ENCODE peak calls at places on chromosomes 11 and 22, in ten cellular contexts. One of them, this sample, is unnamed.

GRCh38 chr22:43941449-43941848 is 13.8 kb upstream of the SAMM50 start:
- DNase-seq in right lobe of liver: no peak
- DNase-seq in suprapubic skin: no peak
- DNase-seq in MM.1S: no peak
- DNase-seq in SK-N-SH: no peak
- DNase-seq in choroid plexus epithelial cell: no peak
- DNase-seq in tibial nerve: no peak
- DNase-seq in HFF-Myc: no peak
- DNase-seq in adipocyte: no peak
- DNase-seq in HCT116: no peak
- DNase-seq in this sample: no peak

GRCh38 chr11:94885581-94885980 is 87.8 kb downstream of the CWC15 start:
- DNase-seq in right lobe of liver: no peak
- DNase-seq in suprapubic skin: no peak
- DNase-seq in MM.1S: no peak
- DNase-seq in SK-N-SH: no peak
- DNase-seq in choroid plexus epithelial cell: no peak
- DNase-seq in tibial nerve: no peak
- DNase-seq in HFF-Myc: no peak
- DNase-seq in adipocyte: no peak
- DNase-seq in HCT116: no peak
- DNase-seq in this sample: no peak

GRCh38 chr11:108796551-108796950 is 131.7 kb downstream of the DDX10 start:
- DNase-seq in right lobe of liver: no peak
- DNase-seq in suprapubic skin: no peak
- DNase-seq in MM.1S: no peak
- DNase-seq in SK-N-SH: no peak
- DNase-seq in choroid plexus epithelial cell: no peak
- DNase-seq in tibial nerve: no peak
- DNase-seq in HFF-Myc: no peak
- DNase-seq in adipocyte: no peak
- DNase-seq in HCT116: no peak
- DNase-seq in this sample: no peak

GRCh38 chr22:20885557-20886323 is 26.9 kb downstream of the SNAP29 start:
- DNase-seq in right lobe of liver: peak
- DNase-seq in suprapubic skin: peak
- DNase-seq in MM.1S: peak
- DNase-seq in SK-N-SH: peak
- DNase-seq in choroid plexus epithelial cell: peak
- DNase-seq in tibial nerve: peak
- DNase-seq in HFF-Myc: peak
- DNase-seq in adipocyte: peak
- DNase-seq in HCT116: peak
- DNase-seq in this sample: peak

GRCh38 chr11:46353706-46354105 is 6.4 kb downstream of the DGKZ start:
- DNase-seq in right lobe of liver: no peak
- DNase-seq in suprapubic skin: no peak
- DNase-seq in MM.1S: no peak
- DNase-seq in SK-N-SH: no peak
- DNase-seq in choroid plexus epithelial cell: no peak
- DNase-seq in tibial nerve: no peak
- DNase-seq in HFF-Myc: no peak
- DNase-seq in adipocyte: no peak
- DNase-seq in HCT116: no peak
- DNase-seq in this sample: peak

GRCh38 chr22:31230871-31231621 is 18.9 kb downstream of the LIMK2 start:
- DNase-seq in right lobe of liver: peak
- DNase-seq in suprapubic skin: no peak
- DNase-seq in MM.1S: peak
- DNase-seq in SK-N-SH: peak
- DNase-seq in choroid plexus epithelial cell: peak
- DNase-seq in tibial nerve: no peak
- DNase-seq in HFF-Myc: no peak
- DNase-seq in adipocyte: peak
- DNase-seq in HCT116: no peak
- DNase-seq in this sample: peak

GRCh38 chr11:60348116-60348515 is 21.1 kb downstream of the MS4A6E start:
- DNase-seq in right lobe of liver: no peak
- DNase-seq in suprapubic skin: no peak
- DNase-seq in MM.1S: no peak
- DNase-seq in SK-N-SH: no peak
- DNase-seq in choroid plexus epithelial cell: no peak
- DNase-seq in tibial nerve: no peak
- DNase-seq in HFF-Myc: no peak
- DNase-seq in adipocyte: no peak
- DNase-seq in HCT116: no peak
- DNase-seq in this sample: no peak

GRCh38 chr11:16081756-16082531 is 274.4 kb downstream of the SOX6 start:
- DNase-seq in right lobe of liver: no peak
- DNase-seq in suprapubic skin: no peak
- DNase-seq in MM.1S: no peak
- DNase-seq in SK-N-SH: peak
- DNase-seq in choroid plexus epithelial cell: no peak
- DNase-seq in tibial nerve: no peak
- DNase-seq in HFF-Myc: no peak
- DNase-seq in adipocyte: no peak
- DNase-seq in HCT116: no peak
- DNase-seq in this sample: no peak

GRCh38 chr11:36488096-36488495 is 22.0 kb downstream of the TRAF6 start:
- DNase-seq in right lobe of liver: no peak
- DNase-seq in suprapubic skin: no peak
- DNase-seq in MM.1S: peak
- DNase-seq in SK-N-SH: no peak
- DNase-seq in choroid plexus epithelial cell: no peak
- DNase-seq in tibial nerve: no peak
- DNase-seq in HFF-Myc: no peak
- DNase-seq in adipocyte: no peak
- DNase-seq in HCT116: no peak
- DNase-seq in this sample: no peak

GRCh38 chr11:3159296-3160190 is 5.6 kb downstream of the OSBPL5 start:
- DNase-seq in right lobe of liver: no peak
- DNase-seq in suprapubic skin: peak
- DNase-seq in MM.1S: no peak
- DNase-seq in SK-N-SH: no peak
- DNase-seq in choroid plexus epithelial cell: peak
- DNase-seq in tibial nerve: peak
- DNase-seq in HFF-Myc: no peak
- DNase-seq in adipocyte: no peak
- DNase-seq in HCT116: no peak
- DNase-seq in this sample: peak

GRCh38 chr11:72072348-72072747 is 8.0 kb downstream of the NUMA1 start:
- DNase-seq in right lobe of liver: no peak
- DNase-seq in suprapubic skin: no peak
- DNase-seq in MM.1S: peak
- DNase-seq in SK-N-SH: no peak
- DNase-seq in choroid plexus epithelial cell: peak
- DNase-seq in tibial nerve: no peak
- DNase-seq in HFF-Myc: peak
- DNase-seq in adipocyte: peak
- DNase-seq in HCT116: peak
- DNase-seq in this sample: no peak

GRCh38 chr11:64902102-64902900 is 14.7 kb downstream of the ATG2A start:
- DNase-seq in right lobe of liver: no peak
- DNase-seq in suprapubic skin: no peak
- DNase-seq in MM.1S: no peak
- DNase-seq in SK-N-SH: no peak
- DNase-seq in choroid plexus epithelial cell: no peak
- DNase-seq in tibial nerve: no peak
- DNase-seq in HFF-Myc: no peak
- DNase-seq in adipocyte: no peak
- DNase-seq in HCT116: no peak
- DNase-seq in this sample: no peak

GRCh38 chr11:59669611-59670009 is 773 bp upstream of the PATL1 start:
- DNase-seq in right lobe of liver: peak
- DNase-seq in suprapubic skin: peak
- DNase-seq in MM.1S: no peak
- DNase-seq in SK-N-SH: no peak
- DNase-seq in choroid plexus epithelial cell: peak
- DNase-seq in tibial nerve: no peak
- DNase-seq in HFF-Myc: no peak
- DNase-seq in adipocyte: peak
- DNase-seq in HCT116: no peak
- DNase-seq in this sample: peak

GRCh38 chr11:109971184-109971523 is 122.0 kb upstream of the ZC3H12C start:
- DNase-seq in right lobe of liver: no peak
- DNase-seq in suprapubic skin: no peak
- DNase-seq in MM.1S: no peak
- DNase-seq in SK-N-SH: no peak
- DNase-seq in choroid plexus epithelial cell: peak
- DNase-seq in tibial nerve: no peak
- DNase-seq in HFF-Myc: peak
- DNase-seq in adipocyte: peak
- DNase-seq in HCT116: no peak
- DNase-seq in this sample: no peak

GRCh38 chr11:62858201-62858600 is 18.8 kb upstream of the WDR74 start:
- DNase-seq in right lobe of liver: no peak
- DNase-seq in suprapubic skin: no peak
- DNase-seq in MM.1S: no peak
- DNase-seq in SK-N-SH: no peak
- DNase-seq in choroid plexus epithelial cell: no peak
- DNase-seq in tibial nerve: no peak
- DNase-seq in HFF-Myc: no peak
- DNase-seq in adipocyte: no peak
- DNase-seq in HCT116: no peak
- DNase-seq in this sample: no peak
- H3K4me3 ChIP-seq in right lobe of liver: no peak
- H3K4me3 ChIP-seq in suprapubic skin: no peak
- H3K4me3 ChIP-seq in MM.1S: no peak
- H3K4me3 ChIP-seq in SK-N-SH: no peak
- H3K4me3 ChIP-seq in choroid plexus epithelial cell: no peak
- H3K4me3 ChIP-seq in tibial nerve: no peak
- H3K4me3 ChIP-seq in HFF-Myc: peak
- H3K4me3 ChIP-seq in adipocyte: no peak
- H3K4me3 ChIP-seq in HCT116: peak
- H3K4me3 ChIP-seq in this sample: no peak

DNA sequence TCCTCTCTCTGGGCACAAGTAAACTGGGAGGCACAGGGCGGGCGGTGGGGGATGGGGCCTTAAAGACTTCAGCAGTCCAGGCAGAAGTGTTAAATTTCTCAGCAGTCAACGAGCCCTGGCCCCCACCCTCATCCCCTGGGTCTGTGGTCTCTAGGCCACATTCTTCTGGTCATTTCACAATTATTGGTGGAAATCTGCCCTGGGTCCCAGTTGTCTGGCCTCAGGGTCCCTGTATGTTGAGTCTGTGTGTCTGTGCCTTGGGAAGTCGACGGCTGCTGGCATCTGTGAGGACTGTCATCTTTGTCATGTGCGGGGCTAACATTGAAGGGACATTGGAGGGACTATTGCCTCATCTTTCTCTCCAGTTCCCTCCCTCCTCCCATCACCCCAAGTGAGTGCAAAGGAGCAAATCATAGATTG is 1.7 kb downstream of the TSPAN18 start:
- DNase-seq in right lobe of liver: no peak
- DNase-seq in suprapubic skin: peak
- DNase-seq in MM.1S: no peak
- DNase-seq in SK-N-SH: peak
- DNase-seq in choroid plexus epithelial cell: no peak
- DNase-seq in tibial nerve: no peak
- DNase-seq in HFF-Myc: no peak
- DNase-seq in adipocyte: no peak
- DNase-seq in HCT116: no peak
- DNase-seq in this sample: no peak
- H3K4me3 ChIP-seq in right lobe of liver: no peak
- H3K4me3 ChIP-seq in suprapubic skin: peak
- H3K4me3 ChIP-seq in MM.1S: no peak
- H3K4me3 ChIP-seq in SK-N-SH: no peak
- H3K4me3 ChIP-seq in choroid plexus epithelial cell: no peak
- H3K4me3 ChIP-seq in tibial nerve: no peak
- H3K4me3 ChIP-seq in HFF-Myc: no peak
- H3K4me3 ChIP-seq in adipocyte: no peak
- H3K4me3 ChIP-seq in HCT116: peak
- H3K4me3 ChIP-seq in this sample: peak

GRCh38 chr11:9678576-9678975 is 14.7 kb downstream of the SWAP70 start:
- DNase-seq in right lobe of liver: no peak
- DNase-seq in suprapubic skin: no peak
- DNase-seq in MM.1S: no peak
- DNase-seq in SK-N-SH: no peak
- DNase-seq in choroid plexus epithelial cell: no peak
- DNase-seq in tibial nerve: no peak
- DNase-seq in HFF-Myc: no peak
- DNase-seq in adipocyte: no peak
- DNase-seq in HCT116: no peak
- DNase-seq in this sample: no peak

GRCh38 chr11:9672288-9672916 is 8.5 kb downstream of the SWAP70 start:
- DNase-seq in right lobe of liver: no peak
- DNase-seq in suprapubic skin: no peak
- DNase-seq in MM.1S: no peak
- DNase-seq in SK-N-SH: no peak
- DNase-seq in choroid plexus epithelial cell: no peak
- DNase-seq in tibial nerve: no peak
- DNase-seq in HFF-Myc: no peak
- DNase-seq in adipocyte: no peak
- DNase-seq in HCT116: no peak
- DNase-seq in this sample: no peak

GRCh38 chr11:9677951-9678350 is 14.1 kb downstream of the SWAP70 start:
- DNase-seq in right lobe of liver: no peak
- DNase-seq in suprapubic skin: no peak
- DNase-seq in MM.1S: no peak
- DNase-seq in SK-N-SH: no peak
- DNase-seq in choroid plexus epithelial cell: no peak
- DNase-seq in tibial nerve: no peak
- DNase-seq in HFF-Myc: no peak
- DNase-seq in adipocyte: no peak
- DNase-seq in HCT116: no peak
- DNase-seq in this sample: no peak

GRCh38 chr11:9672918-9673317 is 9.0 kb downstream of the SWAP70 start:
- DNase-seq in right lobe of liver: no peak
- DNase-seq in suprapubic skin: no peak
- DNase-seq in MM.1S: no peak
- DNase-seq in SK-N-SH: no peak
- DNase-seq in choroid plexus epithelial cell: no peak
- DNase-seq in tibial nerve: no peak
- DNase-seq in HFF-Myc: no peak
- DNase-seq in adipocyte: no peak
- DNase-seq in HCT116: no peak
- DNase-seq in this sample: no peak

GRCh38 chr11:9675691-9676090 is 11.8 kb downstream of the SWAP70 start:
- DNase-seq in right lobe of liver: no peak
- DNase-seq in suprapubic skin: no peak
- DNase-seq in MM.1S: no peak
- DNase-seq in SK-N-SH: no peak
- DNase-seq in choroid plexus epithelial cell: no peak
- DNase-seq in tibial nerve: no peak
- DNase-seq in HFF-Myc: no peak
- DNase-seq in adipocyte: no peak
- DNase-seq in HCT116: no peak
- DNase-seq in this sample: no peak
- H3K4me3 ChIP-seq in right lobe of liver: no peak
- H3K4me3 ChIP-seq in suprapubic skin: no peak
- H3K4me3 ChIP-seq in MM.1S: no peak
- H3K4me3 ChIP-seq in SK-N-SH: no peak
- H3K4me3 ChIP-seq in choroid plexus epithelial cell: no peak
- H3K4me3 ChIP-seq in tibial nerve: no peak
- H3K4me3 ChIP-seq in HFF-Myc: no peak
- H3K4me3 ChIP-seq in adipocyte: no peak
- H3K4me3 ChIP-seq in HCT116: no peak
- H3K4me3 ChIP-seq in this sample: no peak

DNA sequence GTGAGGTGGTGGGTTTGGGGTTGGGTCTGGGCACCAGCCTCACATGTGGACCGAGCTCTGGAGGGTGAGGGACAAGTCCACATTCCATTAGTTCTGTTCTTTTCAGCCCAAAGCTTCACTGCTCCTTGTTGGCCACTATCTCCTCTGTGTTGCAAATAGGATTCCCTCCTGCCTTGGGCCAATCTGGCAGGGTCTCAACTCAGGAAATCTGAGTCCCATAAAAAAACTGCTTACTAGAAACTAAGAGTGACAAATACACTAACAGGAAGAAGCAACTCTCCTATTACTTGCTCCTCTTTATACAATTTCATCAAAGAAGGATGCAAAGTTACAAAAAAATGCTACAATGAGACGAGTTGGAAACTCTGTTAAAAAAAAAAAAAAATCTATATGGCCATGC is 66.2 kb upstream of the CSNK1E start:
- DNase-seq in right lobe of liver: no peak
- DNase-seq in suprapubic skin: no peak
- DNase-seq in MM.1S: no peak
- DNase-seq in SK-N-SH: no peak
- DNase-seq in choroid plexus epithelial cell: no peak
- DNase-seq in tibial nerve: no peak
- DNase-seq in HFF-Myc: no peak
- DNase-seq in adipocyte: peak
- DNase-seq in HCT116: no peak
- DNase-seq in this sample: no peak
- H3K4me3 ChIP-seq in right lobe of liver: no peak
- H3K4me3 ChIP-seq in suprapubic skin: no peak
- H3K4me3 ChIP-seq in MM.1S: no peak
- H3K4me3 ChIP-seq in SK-N-SH: no peak
- H3K4me3 ChIP-seq in choroid plexus epithelial cell: no peak
- H3K4me3 ChIP-seq in tibial nerve: no peak
- H3K4me3 ChIP-seq in HFF-Myc: no peak
- H3K4me3 ChIP-seq in adipocyte: no peak
- H3K4me3 ChIP-seq in HCT116: no peak
- H3K4me3 ChIP-seq in this sample: no peak